ENCODE peak calls at places on chromosome X, in four cellular contexts. E is osteoblast, Z is PC-9, N is GM12878. L is an unnamed sample.

GRCh38 chrX:13863326-13863725 is 46.4 kb upstream of the GPM6B start:
- DNase-seq in Z (no peak), E (no peak), N (no peak), L (no peak)

GRCh38 chrX:72270316-72270866 is 6.7 kb downstream of the RPS4X start:
- DNase-seq in Z (no peak), E (no peak), N (no peak), L (no peak)

GRCh38 chrX:12701625-12702024 is 89.6 kb upstream of the PRPS2 start:
- DNase-seq in Z (peak; percentile 51), E (no peak), N (peak; percentile 12), L (peak; percentile 53)

GRCh38 chrX:54534271-54534670 is 4.3 kb downstream of the GNL3L start:
- DNase-seq in E (no peak), Z (no peak), N (no peak), L (no peak)

GRCh38 chrX:134338527-134338926 is 101.5 kb downstream of the CCDC160 start:
- DNase-seq in N (peak; percentile 2), E (no peak), Z (no peak), L (no peak)

GRCh38 chrX:20989361-20989760 is 384.9 kb upstream of the CNKSR2 start:
- DNase-seq in Z (no peak), N (no peak), E (no peak), L (no peak)

GRCh38 chrX:30349946-30350345 is 40.8 kb upstream of the NR0B1 start:
- DNase-seq in Z (no peak), E (no peak), N (no peak), L (no peak)

GRCh38 chrX:112844250-112844649 is 3.6 kb upstream of the AMOT start:
- DNase-seq in E (no peak), Z (no peak), N (no peak), L (no peak)

GRCh38 chrX:9598344-9598743 is 133.5 kb downstream of the TBL1X start:
- DNase-seq in E (no peak), N (no peak), Z (no peak), L (no peak)

GRCh38 chrX:32538554-32538953 is 672.8 kb downstream of the DMD start:
- DNase-seq in E (no peak), N (no peak), Z (no peak), L (no peak)

GRCh38 chrX:66677430-66677829 is 38.6 kb upstream of the EDA2R start:
- DNase-seq in N (no peak), E (no peak), Z (no peak), L (no peak)

GRCh38 chrX:45801554-45801953 is 600.9 kb upstream of the DIPK2B start:
- DNase-seq in E (no peak), N (no peak), Z (no peak), L (no peak)

GRCh38 chrX:19954707-19955106 is 36.2 kb downstream of the BCLAF3 start:
- DNase-seq in Z (no peak), N (no peak), E (no peak), L (no peak)

GRCh38 chrX:7109838-7110793 is 37.4 kb upstream of the STS start:
- DNase-seq in Z (no peak), N (peak; percentile 68), E (no peak), L (no peak)

GRCh38 chrX:112066813-112067212 is 15.8 kb downstream of the TRPC5 start:
- DNase-seq in E (no peak), N (peak; percentile 34), Z (no peak), L (no peak)

GRCh38 chrX:14029039-14029424 is 660 bp downstream of the GEMIN8 start:
- DNase-seq in N (no peak), E (no peak), Z (no peak), L (no peak)

GRCh38 chrX:43973249-43973672 is at the start of gene NDP:
- DNase-seq in N (no peak), Z (no peak), E (no peak), L (no peak)

GRCh38 chrX:111568356-111568755 is 56.9 kb downstream of the SERTM2 start:
- DNase-seq in Z (no peak), N (no peak), E (peak; percentile 32), L (peak; percentile 72)

GRCh38 chrX:48824066-48824465 is 2.2 kb upstream of the ERAS start:
- DNase-seq in N (no peak), Z (no peak), E (peak; percentile 63), L (no peak)

GRCh38 chrX:97039363-97040029 is 155.8 kb downstream of the RPA4 start:
- DNase-seq in N (peak; percentile 61), E (peak; percentile 55), Z (no peak), L (no peak)

GRCh38 chrX:47446431-47446830 is 36.6 kb downstream of the ZNF41 start:
- DNase-seq in Z (no peak), N (no peak), E (no peak), L (no peak)

GRCh38 chrX:155923200-155923599 is 42.1 kb downstream of the VAMP7 start:
- DNase-seq in E (no peak), Z (no peak), N (no peak), L (no peak)

GRCh38 chrX:40543661-40544328 is 37.0 kb upstream of the ATP6AP2 start:
- DNase-seq in N (peak; percentile 33), Z (peak; percentile 3), E (no peak), L (no peak)

GRCh38 chrX:40542208-40542607 is 38.6 kb upstream of the ATP6AP2 start:
- DNase-seq in N (no peak), E (no peak), Z (no peak), L (no peak)

GRCh38 chrX:40546870-40547269 is 33.9 kb upstream of the ATP6AP2 start:
- DNase-seq in N (no peak), E (no peak), Z (no peak), L (no peak)

GRCh38 chrX:40542972-40543371 is 37.8 kb upstream of the ATP6AP2 start:
- DNase-seq in E (no peak), Z (no peak), N (no peak), L (no peak)

DNA sequence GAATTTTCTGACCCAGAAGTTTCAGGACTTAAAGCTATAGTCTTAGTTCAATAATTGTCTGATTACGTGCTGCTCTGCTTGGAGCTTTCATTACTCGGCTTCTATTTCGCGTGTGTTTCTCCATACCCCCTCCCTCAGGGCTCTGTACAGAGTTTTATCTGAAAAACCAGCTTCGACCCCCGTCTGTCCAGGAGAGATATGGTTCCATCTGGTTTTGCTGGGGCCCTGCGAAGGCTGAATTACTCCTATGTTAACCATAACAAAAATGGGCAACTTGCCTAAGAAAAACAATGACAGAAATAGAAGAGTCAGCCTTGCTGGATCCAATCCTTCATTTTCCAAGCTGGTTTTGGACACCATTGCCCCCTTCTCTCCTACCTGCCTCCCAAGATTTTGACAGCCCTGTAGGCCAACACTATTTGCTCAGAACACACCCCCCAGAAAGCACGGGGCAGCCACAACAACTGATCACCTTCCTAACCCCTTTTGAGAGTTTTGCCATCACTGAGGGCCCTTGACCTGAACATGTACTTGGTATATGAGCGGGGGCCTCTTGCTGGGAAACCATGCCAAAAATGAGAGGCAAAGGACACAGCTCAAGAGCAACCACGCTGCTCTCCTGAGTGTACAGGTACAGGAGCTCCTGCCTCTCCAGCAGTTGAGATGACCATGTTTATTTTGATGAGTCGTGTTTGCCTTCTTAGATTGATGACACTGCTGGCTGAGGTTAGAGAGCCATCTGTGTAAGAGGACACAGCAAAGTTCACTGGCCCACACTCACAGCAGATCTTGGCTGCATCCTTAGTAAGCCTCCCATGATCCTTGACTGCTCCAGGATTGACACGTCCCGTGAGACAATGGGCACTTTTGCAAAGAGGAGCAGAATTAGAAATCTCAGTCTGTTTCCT is 36.2 kb upstream of the ATP6AP2 start:
- DNase-seq in Z (no peak), E (no peak), N (no peak), L (no peak)
- H2AFZ ChIP-seq in Z (no peak overlapping the region), E (no peak overlapping the region), N (peak overlapping the region; percentile 53), L (no peak overlapping the region)

DNA sequence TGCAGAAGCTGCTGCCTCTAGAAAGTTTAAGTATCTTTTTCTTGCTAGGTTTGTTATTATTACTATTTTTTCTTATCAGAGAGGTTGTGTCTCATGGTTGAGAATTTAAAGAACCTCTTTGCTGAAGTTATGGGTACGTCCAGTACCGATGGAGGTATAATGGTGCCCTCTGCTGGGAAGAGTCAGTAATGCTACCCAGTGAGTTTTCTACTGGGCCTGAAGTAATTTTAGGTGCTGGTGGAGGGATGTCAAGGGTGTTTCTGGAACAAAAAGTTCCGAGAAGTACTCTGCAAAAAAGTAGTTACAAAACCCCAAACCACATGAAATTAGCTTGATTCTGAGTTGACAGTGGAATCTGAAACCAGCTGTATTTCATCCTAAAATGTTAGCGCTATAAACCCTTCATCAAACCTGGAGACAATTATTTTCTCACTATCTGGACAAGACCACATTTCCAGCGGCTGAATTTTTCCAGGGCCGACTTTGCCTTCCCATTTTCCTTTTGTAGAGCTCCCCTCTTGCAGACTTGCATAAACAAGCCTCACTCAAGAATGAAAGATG is 102.5 kb upstream of the MID1 start:
- DNase-seq in N (no peak), Z (peak; percentile 37), E (peak; percentile 80), L (peak; percentile 46)
- H2AFZ ChIP-seq in N (no peak overlapping the region), Z (no peak overlapping the region), E (peak overlapping the region; percentile 51), L (no peak overlapping the region)

GRCh38 chrX:41922125-41922521 is 1.2 kb downstream of the CASK start:
- DNase-seq in N (no peak), Z (no peak), E (peak; percentile 52), L (no peak)
- H2AFZ ChIP-seq in N (peak overlapping the region; percentile 54), Z (no peak overlapping the region), E (peak overlapping the region; percentile 78), L (no peak overlapping the region)

DNA sequence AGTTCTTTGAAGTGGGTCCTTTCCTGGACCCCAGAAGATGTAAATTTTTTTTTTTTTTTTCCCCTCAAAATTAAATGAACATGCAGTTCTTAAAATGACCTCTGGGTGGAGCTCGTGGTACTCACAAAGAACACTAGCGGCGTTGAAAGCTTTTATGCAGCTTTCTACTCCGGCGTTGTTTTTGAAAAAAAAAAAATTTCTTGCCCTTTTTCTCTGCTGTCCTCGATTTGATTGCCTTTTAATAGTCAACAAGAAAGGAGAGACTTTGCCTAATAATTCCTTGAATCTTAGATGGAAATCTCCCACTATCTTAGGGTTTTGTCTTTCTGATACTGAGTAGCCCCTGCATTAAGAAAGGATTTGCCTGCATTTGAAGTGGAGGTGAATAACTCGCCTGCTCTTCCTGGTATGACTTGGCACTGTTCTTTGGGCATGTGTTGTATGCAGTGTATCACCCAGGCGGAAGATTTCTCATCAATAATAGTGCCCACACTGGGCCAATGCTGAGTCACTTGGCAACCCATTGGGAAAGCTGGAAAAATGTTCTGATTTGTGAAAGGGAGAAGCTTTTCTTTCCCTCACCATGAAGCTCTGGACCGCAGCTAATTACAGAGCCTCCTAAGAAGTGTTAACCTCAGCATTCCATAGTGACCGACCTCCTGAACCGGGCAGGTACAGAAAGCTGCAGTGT is 104.0 kb downstream of the PHEX start:
- DNase-seq in Z (peak; percentile 63), N (no peak), E (peak; percentile 78), L (no peak)
- H2AFZ ChIP-seq in Z (peak overlapping the region; percentile 83), N (no peak overlapping the region), E (peak overlapping the region; percentile 21), L (no peak overlapping the region)

DNA sequence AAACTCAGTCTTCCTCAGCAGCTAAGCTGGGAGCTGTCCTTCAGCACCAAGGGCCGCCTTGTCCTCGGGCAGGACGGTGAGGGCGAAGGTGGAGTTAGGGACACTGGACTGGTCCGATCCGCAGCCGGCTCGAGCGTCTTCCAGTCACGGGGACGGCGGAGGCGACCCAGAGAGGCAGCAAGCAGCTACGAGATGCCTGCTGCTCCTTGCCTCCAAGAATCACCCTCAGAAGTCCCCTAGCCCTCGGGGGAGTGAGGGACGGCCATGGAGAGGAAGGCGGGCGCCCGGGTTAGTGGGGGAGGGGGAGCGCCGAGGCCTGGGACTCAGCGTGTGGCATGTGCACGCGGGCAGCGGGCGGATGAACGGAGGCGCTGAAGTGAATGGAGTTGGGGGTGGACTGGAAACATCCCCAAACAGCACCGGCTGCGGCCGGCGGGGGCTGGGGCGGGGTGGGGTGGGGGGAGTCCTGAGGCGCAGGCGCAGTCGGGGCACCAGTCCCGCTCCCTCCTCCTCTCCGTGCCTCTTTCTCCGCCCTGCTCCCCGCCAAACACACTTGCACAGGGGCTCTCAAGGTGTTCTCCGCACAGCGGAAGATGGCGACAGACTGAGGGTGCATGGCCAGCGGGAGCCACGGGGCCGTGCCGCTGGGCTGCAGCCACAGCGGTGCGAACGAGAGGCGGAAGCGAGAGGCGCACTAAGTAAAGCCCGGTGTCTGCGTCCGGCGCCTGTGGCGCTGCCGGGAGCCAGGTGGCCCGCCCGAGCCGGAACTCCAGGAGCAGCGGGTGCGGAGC is at the start of gene NALF2:
- DNase-seq in E (peak; percentile 84), Z (no peak), N (no peak), L (peak; percentile 84)
- H2AFZ ChIP-seq in E (no peak within 1 kb of the TSS), Z (no peak within 1 kb of the TSS), N (no peak within 1 kb of the TSS), L (no peak within 1 kb of the TSS)

L was measured in H9.